ENCODE peak calls at places on chromosomes 3 and 15, in ten cellular contexts. K, T, Z, G, I, P, A, Q, D and F are unnamed samples.

GRCh38 chr3:183500981-183501704 is 54.4 kb downstream of the KLHL6 start:
- DNase-seq in K (no peak), T (no peak), Z (no peak), G (no peak), I (no peak), P (no peak), A (no peak), Q (no peak), D (no peak), F (no peak)

GRCh38 chr3:103909395-103909794 is 1457.3 kb upstream of the ALCAM start:
- DNase-seq in K (no peak), T (no peak), Z (no peak), G (no peak), I (no peak), P (no peak), A (no peak), Q (no peak), D (no peak), F (no peak)

GRCh38 chr3:104598848-104599501 is 767.7 kb upstream of the ALCAM start:
- DNase-seq in K (no peak), T (no peak), Z (no peak), G (no peak), I (no peak), P (no peak), A (peak), Q (no peak), D (no peak), F (no peak)

GRCh38 chr15:77717592-77717991 is 84.9 kb upstream of the LINGO1 start:
- DNase-seq in K (no peak), T (no peak), Z (no peak), G (no peak), I (no peak), P (no peak), A (no peak), Q (no peak), D (no peak), F (no peak)

GRCh38 chr3:74897006-74897405 is 282.5 kb upstream of the CNTN3 start:
- DNase-seq in K (no peak), T (no peak), Z (no peak), G (no peak), I (no peak), P (no peak), A (no peak), Q (no peak), D (peak), F (no peak)

GRCh38 chr3:62527484-62527883 is 154.1 kb upstream of the FEZF2 start:
- DNase-seq in K (no peak), T (no peak), Z (no peak), G (no peak), I (no peak), P (no peak), A (no peak), Q (no peak), D (no peak), F (no peak)

GRCh38 chr15:65396965-65397317 is 19.1 kb upstream of the IGDCC3 start:
- DNase-seq in K (no peak), T (no peak), Z (no peak), G (no peak), I (no peak), P (no peak), A (no peak), Q (no peak), D (no peak), F (no peak)

GRCh38 chr3:13473020-13473419 is 7.1 kb upstream of the HDAC11 start:
- DNase-seq in K (no peak), T (no peak), Z (no peak), G (no peak), I (no peak), P (no peak), A (no peak), Q (peak), D (no peak), F (no peak)

GRCh38 chr3:168220609-168221008 is 124.9 kb upstream of the GOLIM4 start:
- DNase-seq in K (no peak), T (no peak), Z (no peak), G (no peak), I (no peak), P (no peak), A (no peak), Q (no peak), D (no peak), F (no peak)

GRCh38 chr3:126895178-126896066 is 87.5 kb upstream of the PLXNA1 start:
- DNase-seq in K (no peak), T (no peak), Z (no peak), G (no peak), I (no peak), P (no peak), A (no peak), Q (peak), D (no peak), F (no peak)

GRCh38 chr3:124978627-124979026 is 44.1 kb upstream of the MUC13 start:
- DNase-seq in K (no peak), T (no peak), Z (no peak), G (no peak), I (no peak), P (no peak), A (no peak), Q (no peak), D (no peak), F (no peak)

GRCh38 chr3:71581981-71582611 is 1.4 kb downstream of the FOXP1 start:
- DNase-seq in K (no peak), T (no peak), Z (peak), G (peak), I (peak), P (peak), A (no peak), Q (peak), D (peak), F (no peak)

GRCh38 chr3:62211675-62212429 is 161.5 kb downstream of the FEZF2 start:
- DNase-seq in K (no peak), T (no peak), Z (no peak), G (no peak), I (no peak), P (no peak), A (no peak), Q (no peak), D (peak), F (no peak)

GRCh38 chr3:43023766-43024165 is 44.7 kb downstream of the GASK1A start:
- DNase-seq in K (no peak), T (no peak), Z (no peak), G (no peak), I (no peak), P (no peak), A (no peak), Q (no peak), D (no peak), F (no peak)

GRCh38 chr15:95284933-95285401 is 1045.5 kb upstream of the NR2F2 start:
- DNase-seq in K (no peak), T (no peak), Z (no peak), G (peak), I (no peak), P (no peak), A (no peak), Q (no peak), D (no peak), F (no peak)

GRCh38 chr3:181402347-181402746 is 309.4 kb upstream of the SOX2 start:
- DNase-seq in K (no peak), T (no peak), Z (no peak), G (no peak), I (no peak), P (no peak), A (no peak), Q (no peak), D (peak), F (no peak)

GRCh38 chr3:177665122-177665808 is 468.0 kb upstream of the TBL1XR1 start:
- DNase-seq in K (no peak), T (peak), Z (no peak), G (no peak), I (no peak), P (no peak), A (no peak), Q (no peak), D (no peak), F (no peak)

GRCh38 chr3:35639251-35640185 is at the start of gene ARPP21:
- DNase-seq in K (no peak), T (no peak), Z (no peak), G (peak), I (peak), P (peak), A (peak), Q (no peak), D (no peak), F (no peak)

GRCh38 chr3:133926736-133927542 is 31.3 kb upstream of the RAB6B start:
- DNase-seq in K (no peak), T (no peak), Z (no peak), G (peak), I (no peak), P (no peak), A (no peak), Q (no peak), D (peak), F (no peak)

GRCh38 chr3:182235504-182235903 is 523.8 kb downstream of the SOX2 start:
- DNase-seq in K (no peak), T (no peak), Z (no peak), G (no peak), I (no peak), P (no peak), A (no peak), Q (no peak), D (no peak), F (no peak)

GRCh38 chr3:45659661-45660566 is 29.3 kb upstream of the SACM1L start:
- DNase-seq in K (no peak), T (no peak), Z (peak), G (peak), I (peak), P (peak), A (peak), Q (peak), D (peak), F (no peak)

GRCh38 chr3:135811597-135811996 is 153.9 kb upstream of the PPP2R3A start:
- DNase-seq in K (no peak), T (no peak), Z (no peak), G (no peak), I (no peak), P (no peak), A (no peak), Q (no peak), D (no peak), F (no peak)

GRCh38 chr3:122167630-122168029 is 15.8 kb upstream of the CASR start:
- DNase-seq in K (no peak), T (no peak), Z (no peak), G (no peak), I (no peak), P (no peak), A (no peak), Q (no peak), D (no peak), F (no peak)

GRCh38 chr3:53821631-53822068 is 24.6 kb downstream of the CHDH start:
- DNase-seq in K (no peak), T (no peak), Z (peak), G (no peak), I (no peak), P (peak), A (no peak), Q (peak), D (no peak), F (no peak)

GRCh38 chr3:117669761-117670160 is 960.2 kb downstream of the TUSC7 start:
- DNase-seq in K (no peak), T (no peak), Z (no peak), G (no peak), I (no peak), P (no peak), A (no peak), Q (no peak), D (no peak), F (no peak)

GRCh38 chr3:108428580-108428979 is 81.8 kb downstream of the MYH15 start:
- DNase-seq in K (no peak), T (no peak), Z (no peak), G (no peak), I (no peak), P (peak), A (no peak), Q (no peak), D (no peak), F (no peak)

GRCh38 chr3:52221563-52222318 is 3.7 kb downstream of the TLR9 start:
- DNase-seq in K (no peak), T (no peak), Z (no peak), G (no peak), I (no peak), P (no peak), A (peak), Q (peak), D (no peak), F (no peak)

GRCh38 chr15:67407709-67408257 is 113.1 kb upstream of the C15orf61 start:
- DNase-seq in K (no peak), T (no peak), Z (no peak), G (no peak), I (no peak), P (no peak), A (no peak), Q (no peak), D (no peak), F (no peak)

GRCh38 chr3:180183346-180183745 is 146.6 kb upstream of the PEX5L start:
- DNase-seq in K (no peak), T (no peak), Z (no peak), G (no peak), I (no peak), P (no peak), A (no peak), Q (no peak), D (no peak), F (no peak)

GRCh38 chr15:63503739-63504246 is 600 bp upstream of the USP3 start:
- DNase-seq in K (no peak), T (no peak), Z (peak), G (peak), I (peak), P (peak), A (no peak), Q (no peak), D (no peak), F (no peak)

GRCh38 chr3:179613807-179614206 is 9.2 kb downstream of the NDUFB5 start:
- DNase-seq in K (no peak), T (no peak), Z (no peak), G (peak), I (no peak), P (no peak), A (no peak), Q (no peak), D (no peak), F (no peak)